ENCODE peak calls at places on chromosomes 6 and 20, in four cellular contexts. Z is MM.1S; R is CD8-positive, alpha-beta memory T cell; M is fibroblast of pulmonary artery. W is an unnamed sample.

GRCh38 chr6:36793913-36794703 is 45.1 kb downstream of the CPNE5 start:
- DNase-seq in Z (no peak), R (no peak), M (no peak), W (no peak)

GRCh38 chr6:38801305-38801704 is 86.2 kb downstream of the DNAH8 start:
- DNase-seq in Z (no peak), R (no peak), M (no peak), W (no peak)

GRCh38 chr6:134706153-134706552 is 243.7 kb downstream of the ALDH8A1 start:
- DNase-seq in Z (no peak), R (no peak), M (no peak), W (no peak)

GRCh38 chr6:108596947-108597346 is 36.2 kb downstream of the FOXO3 start:
- DNase-seq in Z (no peak), R (no peak), M (no peak), W (no peak)

GRCh38 chr6:156256161-156256560 is 521.0 kb upstream of the ARID1B start:
- DNase-seq in Z (no peak), R (no peak), M (no peak), W (no peak)

GRCh38 chr20:55649254-55649653 is 356.1 kb downstream of the CBLN4 start:
- DNase-seq in Z (no peak), R (no peak), M (no peak), W (no peak)

GRCh38 chr6:113854531-113855499 is 2.3 kb upstream of the MARCKS start:
- DNase-seq in Z (peak), R (no peak), M (peak), W (peak)

GRCh38 chr6:138222901-138223546 is 4.7 kb upstream of the PBOV1 start:
- DNase-seq in Z (no peak), R (no peak), M (no peak), W (no peak)

GRCh38 chr6:169861431-169862045 is 110.1 kb downstream of the ERMARD start:
- DNase-seq in Z (no peak), R (no peak), M (no peak), W (no peak)

GRCh38 chr6:44012078-44012493 is 115.2 kb downstream of the MRPL14 start:
- DNase-seq in Z (no peak), R (no peak), M (peak), W (peak)

GRCh38 chr6:146984251-146984924 is 219.8 kb upstream of the STXBP5 start:
- DNase-seq in Z (no peak), R (no peak), M (peak), W (no peak)

GRCh38 chr6:68279793-68280557 is 355.1 kb upstream of the ADGRB3 start:
- DNase-seq in Z (no peak), R (no peak), M (peak), W (peak)

GRCh38 chr20:3766832-3767433 is 620 bp downstream of the ADISSP start:
- DNase-seq in Z (no peak), R (peak), M (no peak), W (no peak)

GRCh38 chr20:3887870-3888614 is 1.1 kb upstream of the PANK2 start:
- DNase-seq in Z (no peak), R (no peak), M (no peak), W (peak)

GRCh38 chr6:45698046-45698445 is 317.6 kb downstream of the CLIC5 start:
- DNase-seq in Z (no peak), R (no peak), M (no peak), W (peak)

GRCh38 chr20:48761023-48761785 is 66.6 kb downstream of the PREX1 start:
- DNase-seq in Z (no peak), R (peak), M (no peak), W (no peak)

GRCh38 chr6:170208651-170209353 is 82.1 kb downstream of the DLL1 start:
- DNase-seq in Z (no peak), R (no peak), M (no peak), W (no peak)

GRCh38 chr6:44297063-44298038 is 15.8 kb downstream of the AARS2 start:
- DNase-seq in Z (no peak), R (no peak), M (peak), W (no peak)

GRCh38 chr20:5031206-5031557 is 29.9 kb upstream of the SLC23A2 start:
- DNase-seq in Z (no peak), R (no peak), M (no peak), W (no peak)

GRCh38 chr6:54617730-54618129 is 228.8 kb upstream of the FAM83B start:
- DNase-seq in Z (no peak), R (no peak), M (peak), W (peak)

GRCh38 chr6:37134622-37135191 is 35.2 kb upstream of the PIM1 start:
- DNase-seq in Z (no peak), R (peak), M (peak), W (peak)

GRCh38 chr6:5665173-5665572 is 341.6 kb downstream of the NRN1 start:
- DNase-seq in Z (peak), R (no peak), M (no peak), W (no peak)

GRCh38 chr6:49980898-49981297 is 11.5 kb upstream of the DEFB113 start:
- DNase-seq in Z (no peak), R (no peak), M (no peak), W (peak)

GRCh38 chr6:108781419-108782110 is 66.7 kb upstream of the ARMC2 start:
- DNase-seq in Z (no peak), R (no peak), M (peak), W (peak)

GRCh38 chr6:90135672-90136071 is 161.0 kb downstream of the BACH2 start:
- DNase-seq in Z (no peak), R (no peak), M (peak), W (peak)

DNA sequence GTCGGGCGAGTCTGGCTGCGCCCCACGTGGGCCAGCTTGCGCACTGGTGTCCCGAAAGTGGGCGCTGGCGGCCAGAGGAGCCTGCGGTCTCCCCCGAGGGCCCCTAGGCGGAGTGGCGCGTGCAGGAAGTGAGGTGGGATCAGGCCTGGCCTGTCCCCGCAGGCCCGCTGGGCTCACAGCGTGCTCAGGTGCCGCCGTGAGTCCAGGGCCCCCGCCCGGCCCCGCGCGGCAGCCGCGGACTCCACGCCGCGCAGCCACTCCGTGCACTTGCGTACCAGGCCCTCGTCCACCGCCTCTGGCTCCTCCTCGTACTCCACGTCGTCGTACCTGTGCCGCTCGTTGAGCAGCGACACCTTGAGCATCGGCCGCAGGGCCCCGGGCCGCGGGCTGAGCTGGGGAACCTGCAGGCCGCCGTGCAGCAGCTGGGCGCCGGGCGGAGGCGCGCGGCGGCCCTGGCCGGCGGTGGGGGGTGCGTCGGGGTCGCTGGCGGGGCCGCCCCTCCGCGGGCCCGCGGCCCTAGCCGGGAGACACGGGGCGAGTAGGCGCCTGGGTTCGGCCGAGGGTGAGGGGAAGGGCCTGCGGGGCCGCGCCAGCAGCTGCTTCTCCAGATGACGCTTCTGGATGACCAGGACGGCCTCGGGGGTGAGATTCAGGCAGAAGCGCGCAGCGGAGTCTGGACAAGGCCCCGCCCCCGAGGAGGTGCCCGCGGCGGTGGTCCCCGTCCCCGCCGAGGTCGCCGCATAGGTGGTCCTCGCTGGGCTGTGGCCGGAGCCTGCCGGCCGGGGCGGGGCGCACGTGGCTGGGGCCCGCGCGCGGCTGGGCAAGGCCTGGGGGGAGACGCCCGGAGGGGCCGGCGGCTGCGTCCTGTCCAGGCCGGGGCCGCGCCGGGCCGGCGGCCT is 861 bp downstream of the PRR18 start:
- DNase-seq in Z (no peak), R (no peak), M (no peak), W (peak)
- H3K4me3 ChIP-seq in Z (no peak), R (no peak), M (no peak), W (no peak)

DNA sequence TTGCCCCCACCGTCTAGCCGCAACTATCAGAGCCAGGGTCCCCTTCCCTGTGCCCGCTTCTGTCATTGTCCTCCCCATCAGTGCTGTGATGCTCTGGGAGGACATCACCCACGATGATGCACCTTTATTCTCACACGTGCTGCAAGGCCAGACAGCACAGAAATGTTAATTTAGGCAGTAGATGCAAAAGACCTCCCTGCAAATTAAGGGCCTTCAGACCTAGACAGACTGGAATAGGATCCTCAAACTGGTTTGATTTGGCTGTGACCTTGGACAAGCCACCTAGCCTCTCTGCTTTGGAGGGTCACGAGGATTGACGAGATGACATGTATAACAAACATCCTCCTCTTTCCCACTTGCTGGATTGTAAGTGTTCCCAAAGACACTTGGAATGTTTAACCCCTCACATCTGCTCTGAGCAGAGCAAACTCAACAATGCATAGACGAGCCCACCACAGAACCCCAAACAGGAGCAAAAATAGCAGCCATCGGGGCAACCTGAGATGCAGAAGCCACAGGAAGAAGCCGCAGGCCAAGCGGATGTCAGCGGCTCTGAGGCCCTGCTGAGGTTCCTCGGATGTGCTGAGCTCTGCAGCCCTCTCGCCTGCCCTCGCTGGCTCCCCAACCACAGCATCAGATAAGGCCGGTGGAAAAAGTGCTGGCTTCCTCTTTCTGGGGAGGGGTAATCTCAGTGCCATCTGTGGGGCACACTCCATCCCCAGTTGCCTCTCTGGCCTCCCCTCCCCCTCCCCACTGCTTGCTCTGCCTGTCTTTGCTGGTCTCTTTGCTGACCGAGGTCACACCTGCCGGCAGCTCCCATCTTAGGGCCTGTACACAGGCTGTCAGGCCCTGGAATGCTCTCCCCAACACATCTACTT is 35.3 kb downstream of the TOX2 start:
- DNase-seq in Z (peak), R (peak), M (no peak), W (no peak)
- H3K4me3 ChIP-seq in Z (no peak), R (peak), M (no peak), W (no peak)

DNA sequence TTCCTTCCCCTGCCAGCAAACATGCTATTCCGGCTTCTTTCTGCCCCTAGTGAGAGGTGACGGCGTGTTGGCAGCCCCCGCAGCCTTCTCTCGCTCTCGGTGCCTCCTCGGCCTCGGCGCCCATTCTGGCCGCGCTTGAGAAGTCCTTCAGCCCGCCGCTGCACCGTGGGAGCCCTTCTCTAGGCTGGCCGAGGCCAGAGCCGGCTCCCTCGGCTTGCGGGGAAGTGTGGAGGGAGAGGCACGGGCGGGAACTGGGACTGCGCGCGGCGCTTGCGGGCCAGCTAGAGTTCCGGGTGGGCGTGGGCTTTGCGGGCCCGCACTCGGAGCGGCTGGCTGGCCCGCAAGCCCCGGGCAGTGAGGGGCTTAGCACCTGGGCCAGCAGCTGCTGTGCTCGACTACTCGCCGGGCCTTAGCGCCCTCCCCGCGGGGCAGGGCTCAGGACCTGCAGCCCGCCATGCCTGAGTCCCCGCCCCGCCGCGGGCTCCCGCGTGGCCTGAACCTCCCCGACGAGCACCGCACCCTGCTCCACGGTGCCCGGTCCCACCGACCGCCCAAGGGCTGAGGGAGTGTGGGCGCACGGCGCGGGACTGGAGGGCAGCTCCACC is 20.0 kb upstream of the PXDC1 start:
- DNase-seq in Z (no peak), R (no peak), M (no peak), W (no peak)
- H3K4me3 ChIP-seq in Z (no peak), R (no peak), M (no peak), W (no peak)

GRCh38 chr6:34142599-34142998 is 3.3 kb downstream of the GRM4 start:
- DNase-seq in Z (peak), R (no peak), M (no peak), W (no peak)
- H3K4me3 ChIP-seq in Z (no peak), R (no peak), M (no peak), W (no peak)

GRCh38 chr20:44258226-44258890 is 11.2 kb downstream of the GDAP1L1 start:
- DNase-seq in Z (no peak), R (no peak), M (no peak), W (no peak)

GRCh38 chr20:44256961-44257360 is 9.9 kb downstream of the GDAP1L1 start:
- DNase-seq in Z (no peak), R (no peak), M (no peak), W (no peak)

GRCh38 chr20:44254073-44254472 is 7.0 kb downstream of the GDAP1L1 start:
- DNase-seq in Z (no peak), R (no peak), M (no peak), W (no peak)

GRCh38 chr20:44253528-44253927 is 6.4 kb downstream of the GDAP1L1 start:
- DNase-seq in Z (no peak), R (no peak), M (no peak), W (no peak)

DNA sequence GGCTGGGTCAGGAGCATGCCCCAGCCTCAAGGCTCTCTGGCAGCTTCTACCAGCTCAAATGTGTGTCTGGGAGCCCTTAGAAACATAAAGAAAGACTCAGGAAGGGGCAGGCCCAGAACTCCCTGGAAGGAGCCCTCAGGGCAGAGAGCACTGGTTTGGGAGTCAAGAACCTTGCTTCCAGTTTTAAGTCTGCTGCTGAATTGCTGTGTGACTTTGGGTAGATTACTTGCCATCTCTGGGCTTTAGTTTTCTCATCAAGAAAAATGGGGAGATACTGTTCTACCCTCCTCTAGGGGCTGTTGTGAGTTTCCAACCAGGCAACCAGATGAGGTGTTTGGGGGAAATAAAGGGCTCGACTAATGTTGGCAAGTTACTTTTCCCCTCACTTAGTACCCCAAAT is 8.8 kb downstream of the GDAP1L1 start:
- DNase-seq in Z (no peak), R (no peak), M (no peak), W (no peak)
- H3K4me3 ChIP-seq in Z (no peak), R (no peak), M (no peak), W (no peak)

GRCh38 chr6:31736768-31737314 is 511 bp upstream of the CLIC1 start:
- DNase-seq in Z (no peak), R (no peak), M (no peak), W (no peak)

GRCh38 chr6:31736026-31736767 is at the start of gene CLIC1:
- DNase-seq in Z (peak), R (peak), M (peak), W (peak)

GRCh38 chr6:31734247-31734702 is 2.1 kb downstream of the CLIC1 start:
- DNase-seq in Z (no peak), R (no peak), M (no peak), W (no peak)

GRCh38 chr6:31733734-31734133 is 2.6 kb downstream of the CLIC1 start:
- DNase-seq in Z (no peak), R (no peak), M (no peak), W (no peak)

GRCh38 chr6:31734703-31735500 is 1.4 kb downstream of the CLIC1 start:
- DNase-seq in Z (peak), R (peak), M (peak), W (peak)
- H3K4me3 ChIP-seq in Z (peak), R (peak), M (peak), W (peak)

DNA sequence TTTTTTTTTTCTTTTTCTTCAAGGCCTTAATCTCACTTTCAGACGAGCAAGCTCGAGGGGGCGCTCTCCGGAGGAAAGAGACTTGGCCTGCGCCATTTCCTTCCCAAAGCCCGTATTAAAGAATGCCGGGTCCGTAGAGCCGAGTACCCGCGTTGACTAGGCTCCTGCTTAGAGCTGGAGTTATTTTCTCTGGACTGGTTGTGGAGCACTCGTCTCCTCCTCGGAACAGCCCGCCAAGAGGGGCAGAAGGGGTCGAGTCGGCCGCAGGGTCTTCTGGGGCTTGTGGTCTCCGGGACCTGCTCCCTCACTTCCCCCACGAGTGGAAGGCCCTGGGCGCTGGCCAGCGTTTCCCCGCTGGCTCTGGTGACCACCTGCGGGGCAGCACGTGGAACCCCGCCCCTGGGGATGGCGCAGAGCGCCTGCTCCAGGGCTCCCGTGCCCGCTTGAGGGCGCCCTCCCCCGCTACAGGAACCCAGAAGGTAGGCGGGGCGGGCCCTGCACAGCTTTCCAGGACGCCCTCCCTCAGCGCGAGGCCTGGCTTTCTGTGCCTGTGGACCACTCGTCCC is 2.7 kb upstream of the MEI4 start:
- DNase-seq in Z (peak), R (no peak), M (no peak), W (no peak)
- H3K4me3 ChIP-seq in Z (peak), R (no peak), M (no peak), W (no peak)

DNA sequence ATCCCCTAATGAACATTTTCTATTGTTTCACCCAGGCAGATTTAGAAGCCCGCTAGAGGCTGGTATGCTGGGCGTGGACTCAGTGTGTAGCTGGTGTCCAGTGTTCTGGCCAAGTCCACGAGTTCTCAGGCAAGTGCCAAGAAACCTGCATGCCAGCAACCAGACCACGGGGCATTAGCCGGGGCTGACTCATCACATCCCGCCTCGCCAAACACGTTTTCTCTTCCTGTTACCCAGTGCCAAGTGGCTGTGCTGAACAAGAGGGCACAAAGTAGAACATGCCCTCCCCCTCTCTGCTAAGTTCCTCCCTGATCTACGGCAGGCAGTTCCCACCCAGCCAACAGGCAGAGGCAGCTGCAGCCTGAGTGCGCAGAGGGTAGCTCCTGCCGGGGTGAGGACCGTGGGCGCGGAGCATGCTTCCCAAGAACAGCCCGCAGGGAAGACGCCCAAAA is 29.6 kb downstream of the RAMACL start:
- DNase-seq in Z (no peak), R (no peak), M (peak), W (peak)
- H3K4me3 ChIP-seq in Z (no peak), R (no peak), M (no peak), W (no peak)